ENCODE peak calls at places on chromosomes 3 and 15, in seven cellular contexts. N, W, M, X, D, L and F are unnamed samples.

GRCh38 chr3:25339220-25339619 is 88.8 kb upstream of the RARB start:
- DNase-seq in D (no peak), M (no peak), N (no peak), L (no peak), X (no peak), W (no peak), F (no peak)

GRCh38 chr3:63290686-63291085 is 12.6 kb downstream of the SYNPR start:
- DNase-seq in M (no peak), L (no peak), D (no peak), W (no peak), N (no peak), X (no peak), F (no peak)

GRCh38 chr15:96992817-96993216 is 662.3 kb downstream of the NR2F2 start:
- DNase-seq in D (no peak), X (no peak), N (no peak), M (no peak), W (no peak), L (no peak), F (no peak)

GRCh38 chr15:29124581-29125381 is 144.8 kb downstream of the NSMCE3 start:
- DNase-seq in L (no peak), D (peak; percentile 62), N (no peak), X (no peak), M (peak; percentile 16), W (no peak), F (peak; percentile 12)

GRCh38 chr3:191051037-191051436 is 148.0 kb upstream of the OSTN start:
- DNase-seq in W (no peak), D (peak; percentile 27), M (no peak), N (peak; percentile 23), L (no peak), X (peak; percentile 32), F (peak; percentile 47)

GRCh38 chr15:55782901-55783300 is 39.9 kb upstream of the PRTG start:
- DNase-seq in W (no peak), L (no peak), X (no peak), N (no peak), D (no peak), M (no peak), F (no peak)

GRCh38 chr3:127786358-127787070 is 35.8 kb downstream of the MGLL start:
- DNase-seq in N (no peak), L (no peak), X (no peak), W (no peak), D (no peak), M (no peak), F (peak; percentile 62)

GRCh38 chr3:144496116-144496835 is 524.7 kb downstream of the DIPK2A start:
- DNase-seq in M (no peak), X (no peak), L (no peak), N (no peak), D (no peak), W (no peak), F (no peak)

GRCh38 chr3:22620498-22620897 is 582.6 kb upstream of the UBE2E2 start:
- DNase-seq in X (no peak), M (no peak), W (no peak), N (no peak), D (no peak), L (no peak), F (no peak)

GRCh38 chr15:97933589-97933988 is 26.9 kb upstream of the ARRDC4 start:
- DNase-seq in D (no peak), L (no peak), N (no peak), X (no peak), M (no peak), W (no peak), F (no peak)

GRCh38 chr3:169237181-169237580 is 426.3 kb downstream of the MECOM start:
- DNase-seq in N (no peak), X (no peak), M (no peak), L (no peak), W (no peak), D (no peak), F (peak; percentile 70)

GRCh38 chr15:60358935-60359672 is 38.7 kb downstream of the ANXA2 start:
- DNase-seq in L (no peak), N (no peak), M (no peak), D (no peak), X (peak; percentile 89), W (no peak), F (peak; percentile 93)

GRCh38 chr3:85801955-85802354 is 843.2 kb downstream of the CADM2 start:
- DNase-seq in X (no peak), L (no peak), D (peak; percentile 67), M (no peak), W (peak; percentile 34), N (peak; percentile 9), F (no peak)

GRCh38 chr3:16132190-16132589 is 42.3 kb upstream of the GALNT15 start:
- DNase-seq in L (no peak), N (no peak), W (peak; percentile 52), D (peak; percentile 26), M (no peak), X (no peak), F (no peak)

GRCh38 chr3:24550588-24550987 is 55.9 kb upstream of the THRB start:
- DNase-seq in W (no peak), D (peak; percentile 5), N (no peak), M (no peak), L (no peak), X (peak; percentile 19), F (no peak)

GRCh38 chr3:17038141-17038540 is 153.4 kb downstream of the PLCL2 start:
- DNase-seq in W (no peak), M (no peak), L (no peak), X (no peak), D (no peak), N (no peak), F (no peak)

GRCh38 chr3:73404450-73404849 is 220.3 kb downstream of the PDZRN3 start:
- DNase-seq in D (peak; percentile 43), W (no peak), N (peak; percentile 9), M (no peak), X (no peak), L (no peak), F (no peak)

GRCh38 chr3:71658131-71658530 is 67.1 kb downstream of the EIF4E3 start:
- DNase-seq in D (no peak), N (no peak), W (no peak), L (no peak), X (no peak), M (no peak), F (peak; percentile 26)

GRCh38 chr3:18946524-18946923 is 201.8 kb upstream of the KCNH8 start:
- DNase-seq in M (no peak), L (no peak), X (no peak), W (peak; percentile 69), N (peak; percentile 1), D (peak; percentile 84), F (no peak)

GRCh38 chr3:94064243-94064642 is 1.4 kb downstream of the NSUN3 start:
- DNase-seq in W (no peak), D (no peak), X (no peak), L (no peak), N (no peak), M (no peak), F (no peak)

GRCh38 chr3:78645628-78646310 is 1122.0 kb downstream of the ROBO1 start:
- DNase-seq in D (peak; percentile 91), N (peak; percentile 63), X (peak; percentile 84), W (no peak), L (no peak), M (peak; percentile 2), F (peak; percentile 81)

GRCh38 chr3:169604568-169604967 is 58.9 kb downstream of the MECOM start:
- DNase-seq in D (peak; percentile 70), N (no peak), L (no peak), X (no peak), W (peak; percentile 36), M (no peak), F (no peak)

GRCh38 chr3:195133462-195133861 is 137.5 kb downstream of the XXYLT1 start:
- DNase-seq in W (no peak), D (no peak), M (no peak), X (no peak), N (no peak), L (no peak), F (peak; percentile 98)

GRCh38 chr3:24182756-24183155 is 237.7 kb downstream of the NR1D2 start:
- DNase-seq in L (no peak), N (no peak), X (no peak), W (no peak), D (peak; percentile 11), M (peak; percentile 51), F (no peak)

GRCh38 chr3:131047582-131047981 is 20.9 kb downstream of the NEK11 start:
- DNase-seq in D (peak; percentile 40), W (peak; percentile 36), L (peak; percentile 57), M (no peak), N (no peak), X (no peak), F (no peak)

DNA sequence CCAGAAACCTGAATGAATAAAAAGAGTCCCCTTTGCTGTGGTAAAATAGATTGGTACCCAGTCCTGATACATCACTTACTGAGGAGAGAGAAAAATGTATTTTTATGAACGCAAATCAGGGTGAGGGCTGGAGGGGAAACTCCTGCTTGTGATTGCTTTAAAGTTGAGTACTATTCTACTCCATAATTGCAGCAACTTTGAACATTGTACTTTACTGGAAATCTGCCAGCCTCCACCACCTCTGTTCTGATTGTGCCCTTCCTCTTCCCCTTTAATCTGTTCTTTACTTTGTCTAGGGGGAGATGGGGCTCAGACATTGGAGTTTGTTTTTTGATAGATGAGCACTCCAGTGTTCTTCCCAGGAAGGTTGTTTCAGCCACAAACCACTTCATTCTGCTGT is 81.9 kb downstream of the C3orf38 start:
- DNase-seq in N (no peak), M (no peak), D (no peak), L (no peak), W (no peak), X (no peak), F (no peak)
- H2BK120ac ChIP-seq in N (no peak overlapping the region), M (no peak overlapping the region), D (no peak overlapping the region), L (no peak overlapping the region), W (no peak overlapping the region), X (no peak overlapping the region), F (no peak overlapping the region)

GRCh38 chr3:31747785-31748184 is 215.1 kb downstream of the STT3B start:
- DNase-seq in X (no peak), M (no peak), L (no peak), D (no peak), N (no peak), W (no peak), F (no peak)
- H3K18ac ChIP-seq in X (no peak overlapping the region), M (peak overlapping the region; percentile 68), L (no peak overlapping the region), D (no peak overlapping the region), N (peak overlapping the region; percentile 5), W (no peak overlapping the region), F (no peak overlapping the region)

DNA sequence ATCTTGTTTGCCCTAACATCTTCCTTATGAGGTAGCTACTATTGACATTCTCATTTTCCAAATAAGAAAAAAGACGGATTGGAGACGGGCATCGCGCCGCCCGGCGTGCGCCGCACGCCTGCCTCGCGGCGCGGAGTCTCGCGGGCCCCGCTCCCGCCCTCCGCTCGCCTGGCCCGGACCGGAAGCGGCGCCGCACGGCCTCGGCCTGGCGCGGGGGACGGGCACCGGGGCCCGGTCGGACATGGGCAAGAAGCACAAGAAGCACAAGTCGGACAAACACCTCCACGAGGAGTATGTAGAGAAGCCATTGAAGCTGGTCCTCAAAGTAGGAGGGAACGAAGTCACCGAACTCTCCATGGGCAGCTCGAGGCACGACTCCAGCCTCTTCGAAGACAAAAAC is 112.0 kb downstream of the IL12A start:
- DNase-seq in D (no peak), M (no peak), N (no peak), X (no peak), W (no peak), L (no peak), F (no peak)
- H2AK5ac ChIP-seq in D (no peak overlapping the region), M (no peak overlapping the region), N (no peak overlapping the region), X (no peak overlapping the region), W (no peak overlapping the region), L (no peak overlapping the region), F (no peak overlapping the region)

DNA sequence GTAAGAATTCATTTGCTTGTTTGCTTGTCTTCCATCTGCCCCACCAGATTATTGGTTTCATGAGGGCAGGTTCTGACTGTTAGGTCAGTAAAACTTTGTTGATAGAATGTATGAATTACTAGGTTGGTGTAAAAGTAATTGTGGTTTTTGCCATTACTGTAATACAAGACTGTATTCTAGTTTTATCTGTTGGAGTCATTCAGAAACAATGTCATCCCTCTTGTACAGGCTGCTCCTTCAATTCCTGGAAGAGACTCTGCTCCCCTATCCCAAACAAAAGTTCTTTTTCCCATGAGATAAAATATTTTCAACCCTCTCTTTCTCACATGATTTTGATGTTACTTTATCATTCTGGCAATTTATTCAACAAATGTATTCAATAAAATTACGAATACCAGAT is 115.0 kb downstream of the CHST2 start:
- DNase-seq in W (no peak), M (no peak), D (no peak), N (no peak), L (no peak), X (peak; percentile 22), F (peak; percentile 27)
- H2BK120ac ChIP-seq in W (no peak overlapping the region), M (no peak overlapping the region), D (no peak overlapping the region), N (no peak overlapping the region), L (no peak overlapping the region), X (no peak overlapping the region), F (no peak overlapping the region)